ENCODE peak calls at places on chromosomes 16 and 17, in eight cellular contexts. Q, S, L, V, G, B, T and K are unnamed samples.

GRCh38 chr16:50002190-50002589 is 22.8 kb upstream of the CNEP1R1 start:
- DNase-seq in Q (no peak), S (no peak), L (no peak), V (no peak), G (peak), B (no peak), T (no peak), K (no peak)

GRCh38 chr16:11384184-11384955 is 39.1 kb downstream of the RMI2 start:
- DNase-seq in Q (no peak), S (no peak), L (no peak), V (no peak), G (no peak), B (no peak), T (no peak), K (no peak)

GRCh38 chr16:77273-77806 is 685 bp upstream of the MPG start:
- DNase-seq in Q (peak), S (peak), L (peak), V (no peak), G (peak), B (no peak), T (no peak), K (no peak)

GRCh38 chr16:66414891-66415290 is 12.2 kb upstream of the BEAN1 start:
- DNase-seq in Q (no peak), S (no peak), L (no peak), V (no peak), G (peak), B (no peak), T (no peak), K (no peak)

GRCh38 chr16:17831330-17831729 is 360.6 kb upstream of the XYLT1 start:
- DNase-seq in Q (no peak), S (no peak), L (no peak), V (no peak), G (peak), B (no peak), T (no peak), K (no peak)

GRCh38 chr16:22897184-22897583 is 83.2 kb downstream of the HS3ST2 start:
- DNase-seq in Q (no peak), S (no peak), L (no peak), V (no peak), G (no peak), B (no peak), T (no peak), K (no peak)

GRCh38 chr17:14753383-14753782 is 452.5 kb downstream of the HS3ST3B1 start:
- DNase-seq in Q (no peak), S (no peak), L (no peak), V (no peak), G (no peak), B (no peak), T (no peak), K (no peak)

GRCh38 chr17:49438439-49438861 is 23.8 kb upstream of the PHB1 start:
- DNase-seq in Q (no peak), S (no peak), L (no peak), V (no peak), G (no peak), B (no peak), T (no peak), K (no peak)

GRCh38 chr17:81420769-81421462 is 25.7 kb downstream of the BAHCC1 start:
- DNase-seq in Q (no peak), S (no peak), L (no peak), V (peak), G (no peak), B (no peak), T (no peak), K (peak)

GRCh38 chr17:42918902-42919521 is 18.4 kb downstream of the G6PC1 start:
- DNase-seq in Q (no peak), S (no peak), L (no peak), V (no peak), G (no peak), B (no peak), T (no peak), K (no peak)

GRCh38 chr16:61926766-61927165 is 109.5 kb downstream of the CDH8 start:
- DNase-seq in Q (no peak), S (no peak), L (no peak), V (no peak), G (no peak), B (no peak), T (no peak), K (no peak)

GRCh38 chr16:76653390-76654026 is 376.3 kb downstream of the CNTNAP4 start:
- DNase-seq in Q (no peak), S (peak), L (peak), V (no peak), G (peak), B (peak), T (no peak), K (no peak)

GRCh38 chr16:18003033-18003432 is 333.5 kb downstream of the NPIPA8 start:
- DNase-seq in Q (no peak), S (no peak), L (no peak), V (no peak), G (no peak), B (no peak), T (no peak), K (no peak)

GRCh38 chr17:49086316-49086605 is 46.3 kb upstream of the B4GALNT2 start:
- DNase-seq in Q (no peak), S (no peak), L (no peak), V (no peak), G (no peak), B (no peak), T (no peak), K (no peak)

GRCh38 chr16:54812229-54812628 is 118.4 kb upstream of the IRX5 start:
- DNase-seq in Q (no peak), S (no peak), L (no peak), V (no peak), G (peak), B (peak), T (no peak), K (no peak)

GRCh38 chr16:23379707-23380106 is 73.3 kb downstream of the COG7 start:
- DNase-seq in Q (no peak), S (no peak), L (no peak), V (no peak), G (no peak), B (no peak), T (no peak), K (no peak)

GRCh38 chr17:16328997-16329396 is 24.3 kb downstream of the CENPV start:
- DNase-seq in Q (no peak), S (no peak), L (no peak), V (no peak), G (peak), B (no peak), T (no peak), K (no peak)

GRCh38 chr16:85750021-85750826 is 672 bp downstream of the C16orf74 start:
- DNase-seq in Q (peak), S (peak), L (peak), V (no peak), G (no peak), B (no peak), T (no peak), K (no peak)

GRCh38 chr16:3952342-3953131 is 72.0 kb upstream of the CREBBP start:
- DNase-seq in Q (no peak), S (no peak), L (no peak), V (no peak), G (peak), B (no peak), T (no peak), K (no peak)

GRCh38 chr16:17335826-17336492 is 134.8 kb downstream of the XYLT1 start:
- DNase-seq in Q (no peak), S (no peak), L (no peak), V (no peak), G (no peak), B (no peak), T (no peak), K (peak)

GRCh38 chr17:77089118-77089477 is 51.7 kb upstream of the SEC14L1 start:
- DNase-seq in Q (no peak), S (no peak), L (peak), V (no peak), G (no peak), B (no peak), T (no peak), K (no peak)

GRCh38 chr17:75875182-75875939 is 3.0 kb downstream of the TRIM47 start:
- DNase-seq in Q (no peak), S (peak), L (no peak), V (no peak), G (no peak), B (no peak), T (no peak), K (no peak)

GRCh38 chr17:65366102-65366844 is 195.2 kb downstream of the AXIN2 start:
- DNase-seq in Q (no peak), S (no peak), L (no peak), V (no peak), G (peak), B (no peak), T (no peak), K (no peak)

GRCh38 chr17:46182961-46183360 is 10.3 kb downstream of the KANSL1 start:
- DNase-seq in Q (no peak), S (no peak), L (peak), V (no peak), G (no peak), B (no peak), T (no peak), K (no peak)

GRCh38 chr17:78063489-78063888 is 65.1 kb downstream of the TMC6 start:
- DNase-seq in Q (no peak), S (no peak), L (no peak), V (no peak), G (no peak), B (no peak), T (no peak), K (no peak)